ENCODE peak calls at places on chromosomes 7 and 10, in ten cellular contexts. One of them, this sample, is unnamed.

GRCh38 chr7:149869867-149870266 is 3.9 kb upstream of the ATP6V0E2 start:
- DNase-seq in Panc1: no peak
- DNase-seq in tibial artery: no peak
- DNase-seq in ovary: no peak
- DNase-seq in dorsolateral prefrontal cortex: no peak
- DNase-seq in heart right ventricle: no peak
- DNase-seq in spleen: no peak
- DNase-seq in hepatocyte: no peak
- DNase-seq in brain microvascular endothelial cell: no peak
- DNase-seq in thoracic aorta: no peak
- DNase-seq in this sample: no peak

GRCh38 chr10:70052462-70053211 is at the start of gene MACROH2A2:
- DNase-seq in thoracic aorta: no peak
- DNase-seq in brain microvascular endothelial cell: peak; percentile 66
- DNase-seq in Panc1: no peak
- DNase-seq in spleen: no peak
- DNase-seq in hepatocyte: peak; percentile 85
- DNase-seq in heart right ventricle: peak; percentile 59
- DNase-seq in tibial artery: peak; percentile 23
- DNase-seq in dorsolateral prefrontal cortex: peak; percentile 77
- DNase-seq in ovary: peak; percentile 74
- DNase-seq in this sample: peak; percentile 34

GRCh38 chr10:89091501-89091900 is 100.9 kb downstream of the FAS start:
- DNase-seq in thoracic aorta: no peak
- DNase-seq in ovary: no peak
- DNase-seq in Panc1: no peak
- DNase-seq in heart right ventricle: no peak
- DNase-seq in brain microvascular endothelial cell: no peak
- DNase-seq in tibial artery: no peak
- DNase-seq in spleen: no peak
- DNase-seq in dorsolateral prefrontal cortex: no peak
- DNase-seq in hepatocyte: no peak
- DNase-seq in this sample: no peak

GRCh38 chr7:123995617-123996326 is 37.1 kb downstream of the TMEM229A start:
- DNase-seq in spleen: no peak
- DNase-seq in thoracic aorta: no peak
- DNase-seq in tibial artery: no peak
- DNase-seq in hepatocyte: no peak
- DNase-seq in heart right ventricle: no peak
- DNase-seq in dorsolateral prefrontal cortex: no peak
- DNase-seq in Panc1: no peak
- DNase-seq in ovary: no peak
- DNase-seq in brain microvascular endothelial cell: no peak
- DNase-seq in this sample: no peak

GRCh38 chr10:132867801-132868644 is 74.3 kb downstream of the CFAP46 start:
- DNase-seq in Panc1: no peak
- DNase-seq in dorsolateral prefrontal cortex: peak; percentile 25
- DNase-seq in ovary: no peak
- DNase-seq in tibial artery: peak; percentile 16
- DNase-seq in heart right ventricle: no peak
- DNase-seq in spleen: peak; percentile 72
- DNase-seq in thoracic aorta: no peak
- DNase-seq in brain microvascular endothelial cell: no peak
- DNase-seq in hepatocyte: no peak
- DNase-seq in this sample: no peak

GRCh38 chr7:50962281-50962883 is 179.7 kb upstream of the GRB10 start:
- DNase-seq in brain microvascular endothelial cell: no peak
- DNase-seq in dorsolateral prefrontal cortex: no peak
- DNase-seq in hepatocyte: no peak
- DNase-seq in ovary: no peak
- DNase-seq in spleen: no peak
- DNase-seq in heart right ventricle: no peak
- DNase-seq in thoracic aorta: no peak
- DNase-seq in tibial artery: no peak
- DNase-seq in Panc1: no peak
- DNase-seq in this sample: no peak

GRCh38 chr10:119159332-119159731 is 6.2 kb downstream of the SFXN4 start:
- DNase-seq in dorsolateral prefrontal cortex: no peak
- DNase-seq in hepatocyte: no peak
- DNase-seq in ovary: peak; percentile 10
- DNase-seq in brain microvascular endothelial cell: no peak
- DNase-seq in tibial artery: no peak
- DNase-seq in thoracic aorta: no peak
- DNase-seq in heart right ventricle: no peak
- DNase-seq in spleen: no peak
- DNase-seq in Panc1: no peak
- DNase-seq in this sample: no peak

GRCh38 chr10:12876266-12876665 is 125.2 kb downstream of the CCDC3 start:
- DNase-seq in tibial artery: no peak
- DNase-seq in Panc1: no peak
- DNase-seq in thoracic aorta: no peak
- DNase-seq in spleen: no peak
- DNase-seq in ovary: no peak
- DNase-seq in dorsolateral prefrontal cortex: peak; percentile 54
- DNase-seq in hepatocyte: no peak
- DNase-seq in heart right ventricle: no peak
- DNase-seq in brain microvascular endothelial cell: no peak
- DNase-seq in this sample: no peak

GRCh38 chr7:130380861-130381455 is 664 bp downstream of the CPA1 start:
- DNase-seq in ovary: peak; percentile 18
- DNase-seq in Panc1: no peak
- DNase-seq in tibial artery: no peak
- DNase-seq in thoracic aorta: no peak
- DNase-seq in spleen: no peak
- DNase-seq in hepatocyte: no peak
- DNase-seq in brain microvascular endothelial cell: no peak
- DNase-seq in heart right ventricle: no peak
- DNase-seq in dorsolateral prefrontal cortex: no peak
- DNase-seq in this sample: no peak

GRCh38 chr7:130379551-130380120 is 658 bp upstream of the CPA1 start:
- DNase-seq in hepatocyte: no peak
- DNase-seq in dorsolateral prefrontal cortex: no peak
- DNase-seq in ovary: peak; percentile 30
- DNase-seq in heart right ventricle: no peak
- DNase-seq in spleen: no peak
- DNase-seq in brain microvascular endothelial cell: no peak
- DNase-seq in tibial artery: no peak
- DNase-seq in Panc1: no peak
- DNase-seq in thoracic aorta: no peak
- DNase-seq in this sample: no peak

GRCh38 chr7:130380121-130380860 is at the start of gene CPA1:
- DNase-seq in heart right ventricle: no peak
- DNase-seq in tibial artery: no peak
- DNase-seq in ovary: peak; percentile 36
- DNase-seq in spleen: no peak
- DNase-seq in thoracic aorta: no peak
- DNase-seq in Panc1: no peak
- DNase-seq in dorsolateral prefrontal cortex: no peak
- DNase-seq in brain microvascular endothelial cell: no peak
- DNase-seq in hepatocyte: no peak
- DNase-seq in this sample: no peak

GRCh38 chr7:130383187-130383980 is 3.1 kb downstream of the CPA1 start:
- DNase-seq in dorsolateral prefrontal cortex: no peak
- DNase-seq in spleen: no peak
- DNase-seq in hepatocyte: no peak
- DNase-seq in tibial artery: no peak
- DNase-seq in heart right ventricle: no peak
- DNase-seq in brain microvascular endothelial cell: no peak
- DNase-seq in thoracic aorta: no peak
- DNase-seq in Panc1: no peak
- DNase-seq in ovary: no peak
- DNase-seq in this sample: no peak

DNA sequence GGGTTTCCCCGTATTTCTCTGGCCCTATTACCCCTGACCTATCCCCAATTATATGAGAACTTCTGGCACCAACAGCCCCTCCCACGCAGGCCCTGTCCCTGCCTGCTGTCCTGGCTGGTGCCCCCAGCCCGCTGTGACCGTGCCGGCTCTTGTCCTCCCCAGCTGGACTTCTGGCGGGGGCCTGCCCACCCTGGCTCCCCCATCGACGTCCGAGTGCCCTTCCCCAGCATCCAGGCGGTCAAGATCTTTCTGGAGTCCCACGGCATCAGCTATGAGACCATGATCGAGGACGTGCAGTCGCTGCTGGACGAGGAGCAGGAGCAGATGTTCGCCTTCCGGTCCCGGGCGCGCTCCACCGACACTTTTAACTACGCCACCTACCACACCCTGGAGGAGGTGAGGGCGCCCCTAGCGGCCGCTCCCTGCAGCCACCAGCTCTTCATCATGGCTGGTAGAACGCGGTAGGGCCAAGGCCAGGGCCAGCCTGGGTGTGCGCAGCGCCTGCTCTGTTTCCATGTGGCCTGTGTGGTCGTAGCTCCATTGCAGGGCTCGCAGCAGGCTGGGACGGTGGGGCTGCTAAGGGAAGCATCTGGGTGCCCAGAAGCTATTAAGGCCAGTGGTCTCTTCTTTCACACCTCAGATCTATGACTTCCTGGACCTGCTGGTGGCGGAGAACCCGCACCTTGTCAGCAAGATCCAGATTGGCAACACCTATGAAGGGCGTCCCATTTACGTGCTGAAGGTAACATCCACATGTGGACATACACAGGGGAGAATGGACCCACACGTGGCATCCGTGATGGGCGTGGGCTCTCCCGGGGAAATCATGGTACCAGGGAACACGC is 1.4 kb downstream of the CPA1 start:
- DNase-seq in dorsolateral prefrontal cortex: no peak
- DNase-seq in spleen: no peak
- DNase-seq in Panc1: no peak
- DNase-seq in heart right ventricle: no peak
- DNase-seq in ovary: no peak
- DNase-seq in brain microvascular endothelial cell: no peak
- DNase-seq in tibial artery: no peak
- DNase-seq in hepatocyte: no peak
- DNase-seq in thoracic aorta: no peak
- DNase-seq in this sample: no peak
- TF ChIP-seq CTCF in dorsolateral prefrontal cortex: no peak
- TF ChIP-seq CTCF in spleen: no peak
- TF ChIP-seq CTCF in Panc1: no peak
- TF ChIP-seq CTCF in heart right ventricle: peak; percentile 6
- TF ChIP-seq CTCF in ovary: no peak
- TF ChIP-seq CTCF in brain microvascular endothelial cell: no peak
- TF ChIP-seq CTCF in tibial artery: no peak
- TF ChIP-seq CTCF in hepatocyte: no peak
- TF ChIP-seq CTCF in thoracic aorta: no peak
- TF ChIP-seq CTCF in this sample: no peak

DNA sequence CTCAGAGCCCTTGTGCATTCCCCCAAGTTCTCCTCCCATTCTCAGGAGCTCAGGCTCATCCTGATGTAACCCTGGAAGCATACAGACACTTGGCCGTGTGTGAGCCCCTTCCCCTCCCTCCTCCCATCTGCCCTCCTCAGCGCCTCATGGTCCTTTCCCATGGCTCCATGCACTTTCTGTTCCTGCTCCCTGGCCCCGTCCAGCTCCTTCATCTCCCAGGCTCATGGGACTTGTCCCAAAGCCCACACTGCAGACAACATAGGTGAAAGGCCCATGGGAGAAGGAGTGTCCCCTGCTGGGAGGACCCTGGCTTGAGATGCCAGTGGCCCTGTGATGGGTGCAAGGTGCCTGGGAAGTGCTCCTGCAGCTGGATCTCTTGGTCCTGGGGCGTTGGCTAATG is 24.2 kb upstream of the SLC29A3 start:
- DNase-seq in thoracic aorta: no peak
- DNase-seq in brain microvascular endothelial cell: no peak
- DNase-seq in Panc1: no peak
- DNase-seq in spleen: no peak
- DNase-seq in dorsolateral prefrontal cortex: no peak
- DNase-seq in ovary: no peak
- DNase-seq in tibial artery: no peak
- DNase-seq in heart right ventricle: no peak
- DNase-seq in hepatocyte: no peak
- DNase-seq in this sample: no peak
- H3K27me3 ChIP-seq in thoracic aorta: no peaks in the 10 kb centered on the region
- H3K27me3 ChIP-seq in brain microvascular endothelial cell: no peaks in the 10 kb centered on the region
- H3K27me3 ChIP-seq in Panc1: peaks cover 3% of the 10 kb centered on the region
- H3K27me3 ChIP-seq in spleen: no peaks in the 10 kb centered on the region
- H3K27me3 ChIP-seq in dorsolateral prefrontal cortex: no peaks in the 10 kb centered on the region
- H3K27me3 ChIP-seq in ovary: no peaks in the 10 kb centered on the region
- H3K27me3 ChIP-seq in tibial artery: no peaks in the 10 kb centered on the region
- H3K27me3 ChIP-seq in heart right ventricle: no peaks in the 10 kb centered on the region
- H3K27me3 ChIP-seq in hepatocyte: no peaks in the 10 kb centered on the region
- H3K27me3 ChIP-seq in this sample: peaks cover 7% of the 10 kb centered on the region

DNA sequence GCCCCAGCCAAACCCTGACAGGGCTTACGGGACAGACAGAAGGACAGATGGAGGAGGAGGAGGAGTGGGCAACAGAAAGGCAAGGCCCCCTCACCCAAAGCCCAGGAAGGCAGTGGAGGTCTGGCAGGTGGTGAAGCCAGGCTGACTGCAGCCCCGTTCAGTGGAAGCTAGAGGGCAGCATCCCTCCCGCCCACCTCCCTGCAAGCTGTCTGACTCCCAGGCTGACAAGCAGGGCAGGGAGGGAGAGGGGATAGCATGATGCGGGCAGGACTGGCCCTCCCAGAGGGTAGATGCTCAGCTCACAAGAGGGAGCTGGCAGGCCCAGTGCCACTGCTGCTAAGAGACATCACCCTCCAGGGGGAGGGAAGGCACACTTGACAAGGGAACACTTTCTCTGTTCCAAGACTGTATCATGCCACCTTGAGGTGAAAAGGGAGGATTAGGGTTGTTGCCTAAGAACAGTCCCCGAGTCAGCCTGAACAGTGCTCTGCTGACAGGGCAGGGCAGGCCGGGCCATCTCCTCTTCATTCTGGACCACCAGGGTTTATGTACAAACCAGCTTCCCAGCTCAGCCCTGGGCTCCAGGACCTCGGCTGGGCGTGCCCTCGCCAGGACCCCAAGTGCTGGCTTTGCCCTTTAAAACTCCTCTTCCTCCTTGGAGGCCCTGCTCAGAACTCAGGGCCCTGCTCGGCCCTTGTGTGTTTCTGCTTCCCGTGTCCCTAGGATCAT is 61.8 kb downstream of the RASGEF1A start:
- DNase-seq in ovary: peak; percentile 18
- DNase-seq in spleen: peak; percentile 88
- DNase-seq in dorsolateral prefrontal cortex: peak; percentile 66
- DNase-seq in brain microvascular endothelial cell: peak; percentile 48
- DNase-seq in thoracic aorta: no peak
- DNase-seq in heart right ventricle: no peak
- DNase-seq in Panc1: peak; percentile 72
- DNase-seq in hepatocyte: peak; percentile 73
- DNase-seq in tibial artery: peak; percentile 34
- DNase-seq in this sample: no peak
- TF ChIP-seq CTCF in ovary: no peak
- TF ChIP-seq CTCF in spleen: peak; percentile 62
- TF ChIP-seq CTCF in dorsolateral prefrontal cortex: peak; percentile 72
- TF ChIP-seq CTCF in brain microvascular endothelial cell: peak; percentile 93
- TF ChIP-seq CTCF in thoracic aorta: peak; percentile 26
- TF ChIP-seq CTCF in heart right ventricle: peak; percentile 67
- TF ChIP-seq CTCF in Panc1: peak; percentile 99
- TF ChIP-seq CTCF in hepatocyte: peak; percentile 60
- TF ChIP-seq CTCF in tibial artery: peak; percentile 32
- TF ChIP-seq CTCF in this sample: peak; percentile 94

GRCh38 chr7:140219672-140220520 is 43.1 kb upstream of the KDM7A start:
- DNase-seq in tibial artery: no peak
- DNase-seq in Panc1: no peak
- DNase-seq in dorsolateral prefrontal cortex: no peak
- DNase-seq in heart right ventricle: no peak
- DNase-seq in hepatocyte: no peak
- DNase-seq in thoracic aorta: no peak
- DNase-seq in brain microvascular endothelial cell: no peak
- DNase-seq in spleen: no peak
- DNase-seq in ovary: no peak
- DNase-seq in this sample: no peak

GRCh38 chr7:140218656-140219055 is 41.9 kb upstream of the KDM7A start:
- DNase-seq in dorsolateral prefrontal cortex: no peak
- DNase-seq in Panc1: no peak
- DNase-seq in thoracic aorta: no peak
- DNase-seq in heart right ventricle: no peak
- DNase-seq in brain microvascular endothelial cell: no peak
- DNase-seq in ovary: no peak
- DNase-seq in hepatocyte: no peak
- DNase-seq in tibial artery: no peak
- DNase-seq in spleen: no peak
- DNase-seq in this sample: no peak

GRCh38 chr7:140222797-140223196 is 46.0 kb upstream of the KDM7A start:
- DNase-seq in thoracic aorta: no peak
- DNase-seq in spleen: peak; percentile 83
- DNase-seq in dorsolateral prefrontal cortex: no peak
- DNase-seq in brain microvascular endothelial cell: no peak
- DNase-seq in tibial artery: no peak
- DNase-seq in Panc1: no peak
- DNase-seq in ovary: no peak
- DNase-seq in hepatocyte: no peak
- DNase-seq in heart right ventricle: no peak
- DNase-seq in this sample: no peak

GRCh38 chr7:140225562-140226249 is 48.9 kb upstream of the KDM7A start:
- DNase-seq in Panc1: no peak
- DNase-seq in thoracic aorta: no peak
- DNase-seq in ovary: no peak
- DNase-seq in heart right ventricle: no peak
- DNase-seq in tibial artery: no peak
- DNase-seq in brain microvascular endothelial cell: no peak
- DNase-seq in hepatocyte: no peak
- DNase-seq in dorsolateral prefrontal cortex: no peak
- DNase-seq in spleen: no peak
- DNase-seq in this sample: no peak

GRCh38 chr7:140223515-140224221 is 46.9 kb upstream of the KDM7A start:
- DNase-seq in Panc1: no peak
- DNase-seq in dorsolateral prefrontal cortex: no peak
- DNase-seq in hepatocyte: no peak
- DNase-seq in ovary: no peak
- DNase-seq in tibial artery: no peak
- DNase-seq in brain microvascular endothelial cell: no peak
- DNase-seq in heart right ventricle: no peak
- DNase-seq in spleen: no peak
- DNase-seq in thoracic aorta: no peak
- DNase-seq in this sample: no peak
- H3K27me3 ChIP-seq in Panc1: no peaks in the 10 kb centered on the region
- H3K27me3 ChIP-seq in dorsolateral prefrontal cortex: no peaks in the 10 kb centered on the region
- H3K27me3 ChIP-seq in hepatocyte: no peaks in the 10 kb centered on the region
- H3K27me3 ChIP-seq in ovary: no peaks in the 10 kb centered on the region
- H3K27me3 ChIP-seq in tibial artery: no peaks in the 10 kb centered on the region
- H3K27me3 ChIP-seq in brain microvascular endothelial cell: no peaks in the 10 kb centered on the region
- H3K27me3 ChIP-seq in heart right ventricle: no peaks in the 10 kb centered on the region
- H3K27me3 ChIP-seq in spleen: no peaks in the 10 kb centered on the region
- H3K27me3 ChIP-seq in thoracic aorta: no peaks in the 10 kb centered on the region
- H3K27me3 ChIP-seq in this sample: no peaks in the 10 kb centered on the region